ENCODE peak calls at places on chromosomes 11 and 22, in four cellular contexts. One of them, this sample, is unnamed.
A peak's percentile ranks its signal among the peaks of the same experiment; 100 is the strongest.

GRCh38 chr22:27650572-27650971 is 151.0 kb downstream of the MN1 start:
- DNase-seq in Calu3: no peak
- DNase-seq in CD4-positive, CD25-positive, alpha-beta regulatory T cell: no peak
- DNase-seq in mesothelial cell of epicardium: no peak
- DNase-seq in this sample: no peak

GRCh38 chr11:119196833-119197483 is 9.2 kb upstream of the CBL start:
- DNase-seq in Calu3: peak; percentile 71
- DNase-seq in CD4-positive, CD25-positive, alpha-beta regulatory T cell: peak; percentile 51
- DNase-seq in mesothelial cell of epicardium: peak; percentile 67
- DNase-seq in this sample: no peak

GRCh38 chr22:50326959-50327710 is at the start of gene DENND6B:
- DNase-seq in Calu3: peak; percentile 86
- DNase-seq in CD4-positive, CD25-positive, alpha-beta regulatory T cell: peak; percentile 61
- DNase-seq in mesothelial cell of epicardium: peak; percentile 84
- DNase-seq in this sample: no peak

GRCh38 chr11:65225284-65226102 is 36.3 kb upstream of the POLA2 start:
- DNase-seq in Calu3: no peak
- DNase-seq in CD4-positive, CD25-positive, alpha-beta regulatory T cell: peak; percentile 27
- DNase-seq in mesothelial cell of epicardium: no peak
- DNase-seq in this sample: no peak

GRCh38 chr11:1223346-1224108 is 661 bp downstream of the MUC5B start:
- DNase-seq in Calu3: no peak
- DNase-seq in CD4-positive, CD25-positive, alpha-beta regulatory T cell: no peak
- DNase-seq in mesothelial cell of epicardium: no peak
- DNase-seq in this sample: no peak

GRCh38 chr11:114082767-114083181 is 23.3 kb downstream of the ZBTB16 start:
- DNase-seq in Calu3: no peak
- DNase-seq in CD4-positive, CD25-positive, alpha-beta regulatory T cell: no peak
- DNase-seq in mesothelial cell of epicardium: no peak
- DNase-seq in this sample: no peak

GRCh38 chr22:37206118-37206840 is 6.0 kb downstream of the SSTR3 start:
- DNase-seq in Calu3: no peak
- DNase-seq in CD4-positive, CD25-positive, alpha-beta regulatory T cell: no peak
- DNase-seq in mesothelial cell of epicardium: no peak
- DNase-seq in this sample: no peak

GRCh38 chr11:61657566-61657965 is 22.6 kb upstream of the DAGLA start:
- DNase-seq in Calu3: peak; percentile 56
- DNase-seq in CD4-positive, CD25-positive, alpha-beta regulatory T cell: no peak
- DNase-seq in mesothelial cell of epicardium: no peak
- DNase-seq in this sample: no peak

GRCh38 chr11:21794306-21794705 is 398.6 kb upstream of the ANO5 start:
- DNase-seq in Calu3: peak; percentile 19
- DNase-seq in CD4-positive, CD25-positive, alpha-beta regulatory T cell: no peak
- DNase-seq in mesothelial cell of epicardium: no peak
- DNase-seq in this sample: no peak

GRCh38 chr22:41931701-41932269 is 5.2 kb upstream of the TNFRSF13C start:
- DNase-seq in Calu3: no peak
- DNase-seq in CD4-positive, CD25-positive, alpha-beta regulatory T cell: no peak
- DNase-seq in mesothelial cell of epicardium: no peak
- DNase-seq in this sample: no peak

GRCh38 chr11:32003335-32003734 is 87.5 kb upstream of the RCN1 start:
- DNase-seq in Calu3: no peak
- DNase-seq in CD4-positive, CD25-positive, alpha-beta regulatory T cell: no peak
- DNase-seq in mesothelial cell of epicardium: no peak
- DNase-seq in this sample: no peak

GRCh38 chr11:7032692-7033091 is 12.4 kb downstream of the NLRP14 start:
- DNase-seq in Calu3: no peak
- DNase-seq in CD4-positive, CD25-positive, alpha-beta regulatory T cell: no peak
- DNase-seq in mesothelial cell of epicardium: no peak
- DNase-seq in this sample: no peak

GRCh38 chr11:2827256-2827655 is 58.3 kb downstream of the CDKN1C start:
- DNase-seq in Calu3: no peak
- DNase-seq in CD4-positive, CD25-positive, alpha-beta regulatory T cell: no peak
- DNase-seq in mesothelial cell of epicardium: no peak
- DNase-seq in this sample: no peak

GRCh38 chr11:129950319-129951034 is 52.2 kb downstream of the PRDM10 start:
- DNase-seq in Calu3: no peak
- DNase-seq in CD4-positive, CD25-positive, alpha-beta regulatory T cell: no peak
- DNase-seq in mesothelial cell of epicardium: no peak
- DNase-seq in this sample: no peak

GRCh38 chr11:71421392-71421950 is 26.7 kb downstream of the DHCR7 start:
- DNase-seq in Calu3: no peak
- DNase-seq in CD4-positive, CD25-positive, alpha-beta regulatory T cell: no peak
- DNase-seq in mesothelial cell of epicardium: no peak
- DNase-seq in this sample: no peak

This sample was measured in thoracic aorta.